ENCODE peak calls at places on chromosomes 5 and 9, in seven cellular contexts. B is fibroblast of mammary gland; T is HEK293T; D is ELR; W is GM12891; O is mesothelial cell of epicardium; Y is CD4-positive, alpha-beta memory T cell. L is an unnamed sample.

GRCh38 chr5:123673107-123673506 is 161.1 kb downstream of the CSNK1G3 start:
- DNase-seq in B (no peak), T (no peak), D (no peak), W (no peak), O (no peak), Y (no peak), L (no peak)

GRCh38 chr5:126829098-126829497 is 52.2 kb downstream of the LMNB1 start:
- DNase-seq in B (no peak), T (no peak), D (no peak), W (no peak), O (no peak), Y (no peak), L (no peak)

GRCh38 chr9:78783743-78784142 is 486.8 kb downstream of the PSAT1 start:
- DNase-seq in B (no peak), T (no peak), D (peak), W (no peak), O (no peak), Y (no peak), L (no peak)

GRCh38 chr9:22622823-22623222 is 176.2 kb downstream of the DMRTA1 start:
- DNase-seq in B (peak), T (no peak), D (no peak), W (no peak), O (no peak), Y (no peak), L (no peak)

GRCh38 chr5:5025774-5026406 is 114.2 kb upstream of the ADAMTS16 start:
- DNase-seq in B (peak), T (no peak), D (peak), W (no peak), O (no peak), Y (no peak), L (no peak)

GRCh38 chr5:64958757-64959391 is 190.1 kb downstream of the CWC27 start:
- DNase-seq in B (peak), T (no peak), D (peak), W (no peak), O (no peak), Y (peak), L (peak)

GRCh38 chr5:11110128-11110527 is 349.1 kb upstream of the DAP start:
- DNase-seq in B (no peak), T (no peak), D (peak), W (no peak), O (no peak), Y (no peak), L (no peak)

GRCh38 chr5:114360816-114361723 is 800 bp upstream of the KCNN2 start:
- DNase-seq in B (no peak), T (peak), D (peak), W (peak), O (peak), Y (no peak), L (no peak)

GRCh38 chr5:65382582-65382981 is 99.1 kb downstream of the ADAMTS6 start:
- DNase-seq in B (peak), T (no peak), D (peak), W (no peak), O (no peak), Y (no peak), L (no peak)

GRCh38 chr5:55713871-55714270 is 1.7 kb upstream of the SLC38A9 start:
- DNase-seq in B (no peak), T (no peak), D (no peak), W (no peak), O (no peak), Y (no peak), L (no peak)

GRCh38 chr5:148984333-148984732 is 78.5 kb downstream of the SH3TC2 start:
- DNase-seq in B (peak), T (no peak), D (peak), W (no peak), O (no peak), Y (no peak), L (no peak)

GRCh38 chr5:99019812-99020697 is 91.2 kb upstream of the CHD1 start:
- DNase-seq in B (peak), T (peak), D (peak), W (no peak), O (no peak), Y (no peak), L (no peak)

GRCh38 chr9:16553869-16554540 is 316.5 kb downstream of the BNC2 start:
- DNase-seq in B (peak), T (no peak), D (no peak), W (no peak), O (no peak), Y (no peak), L (no peak)